ENCODE peak calls at places on chromosome 6, in eight cellular contexts. K is endodermal cell; U is heart right ventricle; S is activated naive CD8-positive, alpha-beta T cell treated with anti-CD3 and anti-CD28 coated beads, Interleukin-2, amount 50 U/mL, for 24 hours; E is progenitor cell of endocrine pancreas; D is right cardiac atrium; V is lung; F is NCI-H1092 treated with DMSO at 0.1 percent for 48 hours. A is an unnamed sample.

GRCh38 chr6:130697661-130698535 is 129.3 kb upstream of the SMLR1 start:
- DNase-seq in D (peak), K (peak), U (peak), S (peak), E (peak), V (no peak), F (peak), A (no peak)

GRCh38 chr6:4503700-4504099 is 272.5 kb upstream of the CDYL start:
- DNase-seq in D (no peak), S (no peak), K (peak), F (no peak), U (no peak), V (no peak), E (no peak), A (no peak)

GRCh38 chr6:26097268-26097875 is 10.1 kb downstream of the HFE start:
- DNase-seq in F (peak), S (peak), K (peak), D (peak), V (peak), U (peak), E (peak), A (peak)

GRCh38 chr6:141326426-141326825 is 806.3 kb upstream of the GJE1 start:
- DNase-seq in V (no peak), E (no peak), U (no peak), D (no peak), F (no peak), K (no peak), S (peak), A (peak)

GRCh38 chr6:6351626-6352025 is 31.2 kb upstream of the F13A1 start:
- DNase-seq in E (no peak), F (no peak), V (no peak), U (no peak), S (no peak), D (no peak), K (no peak), A (no peak)

GRCh38 chr6:137740967-137741761 is 125.9 kb upstream of the TNFAIP3 start:
- DNase-seq in S (no peak), K (peak), F (no peak), V (no peak), E (no peak), D (no peak), U (no peak), A (no peak)

GRCh38 chr6:112272799-112273198 is 18.4 kb upstream of the LAMA4 start:
- DNase-seq in S (no peak), D (no peak), F (no peak), V (no peak), K (no peak), U (no peak), E (no peak), A (no peak)

GRCh38 chr6:159758031-159759001 is 3.5 kb upstream of the ACAT2 start:
- DNase-seq in E (no peak), U (no peak), K (peak), F (no peak), D (no peak), V (no peak), S (no peak), A (peak)

GRCh38 chr6:104789770-104790190 is 69.9 kb downstream of the HACE1 start:
- DNase-seq in U (no peak), E (no peak), D (no peak), V (no peak), F (no peak), S (no peak), K (no peak), A (peak)

GRCh38 chr6:1390071-1390804 is 862 bp downstream of the FOXF2 start:
- DNase-seq in E (no peak), S (no peak), U (no peak), D (peak), F (peak), V (no peak), K (peak), A (no peak)

GRCh38 chr6:36914227-36914794 is 28.6 kb downstream of the C6orf89 start:
- DNase-seq in K (peak), F (no peak), E (no peak), S (no peak), D (peak), V (peak), U (no peak), A (no peak)

GRCh38 chr6:25732468-25733198 is 21.9 kb upstream of the SLC17A4 start:
- DNase-seq in U (no peak), E (no peak), S (no peak), K (peak), V (no peak), D (no peak), F (no peak), A (no peak)

GRCh38 chr6:21507811-21508210 is 85.7 kb upstream of the SOX4 start:
- DNase-seq in S (no peak), E (no peak), D (no peak), F (no peak), U (no peak), V (no peak), K (no peak), A (no peak)

GRCh38 chr6:134729590-134729989 is 220.3 kb downstream of the ALDH8A1 start:
- DNase-seq in S (no peak), K (no peak), E (no peak), F (peak), U (no peak), V (no peak), D (no peak), A (no peak)

GRCh38 chr6:29559524-29560287 is at the start of gene UBD:
- DNase-seq in U (no peak), D (no peak), V (no peak), S (no peak), K (no peak), E (no peak), F (no peak), A (no peak)

GRCh38 chr6:118770112-118770788 is 118.9 kb upstream of the CEP85L start:
- DNase-seq in D (no peak), V (no peak), K (no peak), S (no peak), U (no peak), F (peak), E (no peak), A (no peak)

GRCh38 chr6:112037783-112038216 is 16.1 kb upstream of the CCN6 start:
- DNase-seq in U (peak), D (peak), K (no peak), S (peak), F (no peak), E (no peak), V (no peak), A (peak)

GRCh38 chr6:125421853-125422252 is 120.1 kb upstream of the HDDC2 start:
- DNase-seq in E (peak), K (peak), D (peak), U (peak), S (no peak), V (no peak), F (no peak), A (peak)

GRCh38 chr6:162442675-162443074 is 284.9 kb downstream of the PRKN start:
- DNase-seq in V (no peak), D (no peak), K (peak), S (no peak), U (no peak), F (peak), E (peak), A (no peak)

GRCh38 chr6:30135147-30135546 is 793 bp upstream of the TRIM40 start:
- DNase-seq in S (no peak), V (no peak), D (no peak), E (no peak), U (no peak), F (no peak), K (no peak), A (no peak)

GRCh38 chr6:148593130-148593812 is 153.6 kb upstream of the UST start:
- DNase-seq in F (no peak), E (no peak), S (no peak), K (no peak), U (no peak), V (no peak), D (no peak), A (peak)

GRCh38 chr6:89021629-89022028 is 58.2 kb upstream of the RNGTT start:
- DNase-seq in E (no peak), S (no peak), K (peak), U (no peak), D (no peak), V (no peak), F (no peak), A (no peak)

GRCh38 chr6:157823001-157823522 is at the start of gene SNX9:
- DNase-seq in S (peak), U (peak), K (peak), V (peak), D (peak), F (peak), E (peak), A (no peak)

GRCh38 chr6:79868098-79868722 is 79.1 kb downstream of the ELOVL4 start:
- DNase-seq in F (peak), V (no peak), U (peak), D (no peak), K (peak), S (peak), E (peak), A (peak)

GRCh38 chr6:12851123-12851695 is 134.6 kb downstream of the PHACTR1 start:
- DNase-seq in V (no peak), F (no peak), E (no peak), K (no peak), D (no peak), S (no peak), U (no peak), A (no peak)

GRCh38 chr6:33279257-33279695 is 2.4 kb downstream of the B3GALT4 start:
- DNase-seq in V (no peak), K (no peak), U (no peak), F (no peak), D (no peak), E (no peak), S (no peak), A (no peak)

GRCh38 chr6:52545844-52546119 is 31.1 kb downstream of the TRAM2 start:
- DNase-seq in K (no peak), F (no peak), V (no peak), U (no peak), S (no peak), E (no peak), D (no peak), A (no peak)

GRCh38 chr6:167020211-167020610 is 21.0 kb downstream of the CEP43 start:
- DNase-seq in U (no peak), E (no peak), D (no peak), V (no peak), K (no peak), F (no peak), S (no peak), A (no peak)

GRCh38 chr6:19024737-19025136 is 637.6 kb downstream of the RNF144B start:
- DNase-seq in U (peak), D (no peak), S (no peak), K (peak), F (peak), V (peak), E (no peak), A (no peak)

GRCh38 chr6:31074406-31074805 is 38.0 kb downstream of the C6orf15 start:
- DNase-seq in U (no peak), S (no peak), E (no peak), F (no peak), D (no peak), K (no peak), V (no peak), A (no peak)

GRCh38 chr6:109491207-109491938 is 8.4 kb upstream of the ZBTB24 start:
- DNase-seq in V (no peak), F (no peak), S (no peak), E (no peak), D (no peak), U (no peak), K (no peak), A (no peak)

GRCh38 chr6:49909508-49910047 is 43.2 kb upstream of the CRISP1 start:
- DNase-seq in E (no peak), K (no peak), F (peak), U (no peak), V (no peak), S (no peak), D (no peak), A (no peak)

GRCh38 chr6:157538163-157538562 is 157.2 kb downstream of the ZDHHC14 start:
- DNase-seq in F (no peak), E (no peak), D (no peak), V (no peak), U (no peak), S (no peak), K (peak), A (no peak)

GRCh38 chr6:149318581-149319286 is 1.2 kb downstream of the TAB2 start:
- DNase-seq in V (no peak), K (no peak), U (no peak), D (no peak), F (peak), S (no peak), E (no peak), A (no peak)

A was measured in non-pigmented ciliary epithelial cell.